ENCODE peak calls at places on chromosomes 2 and 18, in five cellular contexts. One of them, this sample, is unnamed.

GRCh38 chr2:73870084-73870483 is 22.7 kb upstream of the ACTG2 start:
- DNase-seq in foreskin fibroblast: peak
- DNase-seq in astrocyte of the spinal cord: peak
- DNase-seq in aorta: peak
- DNase-seq in adrenal gland: peak
- DNase-seq in this sample: no peak

GRCh38 chr2:236174608-236175001 is 6.4 kb upstream of the GBX2 start:
- DNase-seq in foreskin fibroblast: no peak
- DNase-seq in astrocyte of the spinal cord: no peak
- DNase-seq in aorta: no peak
- DNase-seq in adrenal gland: no peak
- DNase-seq in this sample: no peak

GRCh38 chr2:155965415-155966070 is 367.0 kb downstream of the NR4A2 start:
- DNase-seq in foreskin fibroblast: no peak
- DNase-seq in astrocyte of the spinal cord: no peak
- DNase-seq in aorta: no peak
- DNase-seq in adrenal gland: no peak
- DNase-seq in this sample: no peak

GRCh38 chr18:22828171-22828570 is 105.0 kb upstream of the RBBP8 start:
- DNase-seq in foreskin fibroblast: peak
- DNase-seq in astrocyte of the spinal cord: peak
- DNase-seq in aorta: no peak
- DNase-seq in adrenal gland: no peak
- DNase-seq in this sample: no peak

GRCh38 chr18:79919089-79919488 is 32.4 kb downstream of the SLC66A2 start:
- DNase-seq in foreskin fibroblast: no peak
- DNase-seq in astrocyte of the spinal cord: no peak
- DNase-seq in aorta: peak
- DNase-seq in adrenal gland: peak
- DNase-seq in this sample: no peak

GRCh38 chr2:229553091-229553490 is 161.3 kb downstream of the DNER start:
- DNase-seq in foreskin fibroblast: peak
- DNase-seq in astrocyte of the spinal cord: peak
- DNase-seq in aorta: no peak
- DNase-seq in adrenal gland: no peak
- DNase-seq in this sample: no peak

GRCh38 chr18:10378688-10379465 is 75.6 kb upstream of the APCDD1 start:
- DNase-seq in foreskin fibroblast: peak
- DNase-seq in astrocyte of the spinal cord: no peak
- DNase-seq in aorta: no peak
- DNase-seq in adrenal gland: no peak
- DNase-seq in this sample: no peak

GRCh38 chr2:237351796-237352195 is 62.2 kb downstream of the COL6A3 start:
- DNase-seq in foreskin fibroblast: no peak
- DNase-seq in astrocyte of the spinal cord: no peak
- DNase-seq in aorta: no peak
- DNase-seq in adrenal gland: no peak
- DNase-seq in this sample: no peak

GRCh38 chr2:112643488-112643887 is 2.3 kb upstream of the SLC20A1 start:
- DNase-seq in foreskin fibroblast: no peak
- DNase-seq in astrocyte of the spinal cord: no peak
- DNase-seq in aorta: no peak
- DNase-seq in adrenal gland: no peak
- DNase-seq in this sample: no peak

GRCh38 chr2:240395896-240396622 is 39.4 kb upstream of the GPC1 start:
- DNase-seq in foreskin fibroblast: no peak
- DNase-seq in astrocyte of the spinal cord: no peak
- DNase-seq in aorta: peak
- DNase-seq in adrenal gland: no peak
- DNase-seq in this sample: no peak

DNA sequence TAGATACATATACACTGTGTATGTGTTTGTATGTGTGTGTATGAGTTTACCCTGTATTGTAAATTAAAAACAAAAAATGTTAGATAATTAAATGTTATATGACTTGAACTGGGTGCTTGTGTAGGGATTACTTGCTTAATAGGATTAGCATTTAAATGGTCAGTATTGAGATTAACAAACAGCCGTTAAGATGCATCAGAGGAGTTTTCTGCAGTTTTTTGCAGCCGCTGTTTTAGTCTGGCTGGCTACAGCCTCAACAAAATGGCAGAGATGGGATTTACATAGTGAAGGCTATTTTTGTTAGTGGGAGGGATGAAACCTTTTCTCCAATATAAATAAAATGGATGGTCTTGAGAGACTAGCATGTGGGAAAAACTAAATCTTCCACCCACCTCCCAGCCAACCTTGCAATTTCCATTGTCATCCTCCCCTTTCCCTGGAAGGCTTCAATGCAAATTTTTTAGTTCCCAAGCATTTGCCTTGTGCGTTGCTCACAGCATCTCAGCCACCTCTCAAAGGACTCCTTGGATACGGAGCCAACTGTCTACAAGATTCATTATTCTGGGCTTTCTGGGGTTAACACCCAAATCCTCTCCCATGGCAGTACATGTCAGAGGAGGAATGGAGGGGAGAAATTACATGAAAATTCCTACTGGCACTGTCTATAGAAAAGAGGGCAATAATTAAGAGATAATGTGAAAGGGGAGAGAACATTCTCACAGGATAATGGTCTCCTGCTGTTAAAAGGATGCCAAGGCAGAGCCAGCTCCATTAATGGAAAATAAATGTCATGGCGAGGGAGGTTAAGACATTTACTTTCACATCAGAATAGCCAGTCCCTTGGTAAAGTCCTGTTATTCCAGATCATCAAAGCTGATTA is 351.8 kb downstream of the CDH2 start:
- DNase-seq in foreskin fibroblast: no peak
- DNase-seq in astrocyte of the spinal cord: no peak
- DNase-seq in aorta: no peak
- DNase-seq in adrenal gland: no peak
- DNase-seq in this sample: peak
- H3K4me3 ChIP-seq in foreskin fibroblast: no peak
- H3K4me3 ChIP-seq in astrocyte of the spinal cord: no peak
- H3K4me3 ChIP-seq in aorta: no peak
- H3K4me3 ChIP-seq in adrenal gland: no peak
- H3K4me3 ChIP-seq in this sample: no peak

DNA sequence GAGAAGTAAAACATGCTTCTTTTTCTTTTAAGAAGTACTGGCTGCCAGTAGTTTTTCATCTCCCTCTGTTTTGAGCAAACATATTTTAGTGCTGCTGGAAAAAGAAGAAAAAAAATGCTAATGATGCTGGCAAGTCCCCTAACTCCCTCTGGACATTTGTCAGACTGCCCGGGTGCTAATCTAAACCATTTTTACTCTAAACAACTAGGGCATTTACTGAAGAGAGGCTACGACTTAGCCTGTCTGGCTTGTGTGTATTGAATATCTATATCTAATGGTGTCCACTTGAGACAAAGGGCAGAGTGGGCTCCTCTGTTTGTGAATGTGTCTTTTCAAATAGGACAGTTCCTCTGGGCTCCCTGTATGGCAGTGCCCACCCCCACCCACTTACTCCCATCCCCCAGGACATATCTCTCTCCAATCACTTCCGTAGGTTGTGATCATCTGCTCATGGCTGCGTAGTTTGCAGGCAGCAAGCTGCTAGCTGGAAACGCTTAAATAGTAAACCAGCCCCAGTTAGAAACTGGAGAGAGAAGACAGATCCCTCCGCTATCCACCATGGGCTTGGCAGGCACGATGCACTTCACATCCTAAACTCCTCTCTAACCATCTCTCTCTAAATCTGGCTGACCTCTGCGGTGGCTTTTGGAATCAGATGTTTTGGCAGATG is 58.4 kb downstream of the DOCK10 start:
- DNase-seq in foreskin fibroblast: peak
- DNase-seq in astrocyte of the spinal cord: peak
- DNase-seq in aorta: no peak
- DNase-seq in adrenal gland: no peak
- DNase-seq in this sample: no peak
- H3K4me3 ChIP-seq in foreskin fibroblast: peak
- H3K4me3 ChIP-seq in astrocyte of the spinal cord: peak
- H3K4me3 ChIP-seq in aorta: peak
- H3K4me3 ChIP-seq in adrenal gland: no peak
- H3K4me3 ChIP-seq in this sample: no peak

GRCh38 chr2:233855345-233855744 is 1.0 kb upstream of the HJURP start:
- DNase-seq in foreskin fibroblast: no peak
- DNase-seq in astrocyte of the spinal cord: no peak
- DNase-seq in aorta: no peak
- DNase-seq in adrenal gland: no peak
- DNase-seq in this sample: no peak

GRCh38 chr2:233852056-233852455 is 2.3 kb downstream of the HJURP start:
- DNase-seq in foreskin fibroblast: no peak
- DNase-seq in astrocyte of the spinal cord: no peak
- DNase-seq in aorta: no peak
- DNase-seq in adrenal gland: no peak
- DNase-seq in this sample: no peak

GRCh38 chr2:233854241-233854981 is at the start of gene HJURP:
- DNase-seq in foreskin fibroblast: peak
- DNase-seq in astrocyte of the spinal cord: peak
- DNase-seq in aorta: peak
- DNase-seq in adrenal gland: peak
- DNase-seq in this sample: peak

GRCh38 chr2:233853883-233854240 is 473 bp downstream of the HJURP start:
- DNase-seq in foreskin fibroblast: no peak
- DNase-seq in astrocyte of the spinal cord: no peak
- DNase-seq in aorta: peak
- DNase-seq in adrenal gland: no peak
- DNase-seq in this sample: no peak

GRCh38 chr2:233853353-233853752 is 982 bp downstream of the HJURP start:
- DNase-seq in foreskin fibroblast: no peak
- DNase-seq in astrocyte of the spinal cord: no peak
- DNase-seq in aorta: peak
- DNase-seq in adrenal gland: no peak
- DNase-seq in this sample: peak
- H3K4me3 ChIP-seq in foreskin fibroblast: peak
- H3K4me3 ChIP-seq in astrocyte of the spinal cord: peak
- H3K4me3 ChIP-seq in aorta: no peak
- H3K4me3 ChIP-seq in adrenal gland: no peak
- H3K4me3 ChIP-seq in this sample: peak

GRCh38 chr2:166375736-166376487 is at the start of gene SCN9A:
- DNase-seq in foreskin fibroblast: peak
- DNase-seq in astrocyte of the spinal cord: peak
- DNase-seq in aorta: peak
- DNase-seq in adrenal gland: peak
- DNase-seq in this sample: peak
- H3K4me3 ChIP-seq in foreskin fibroblast: peak
- H3K4me3 ChIP-seq in astrocyte of the spinal cord: peak
- H3K4me3 ChIP-seq in aorta: peak
- H3K4me3 ChIP-seq in adrenal gland: no peak
- H3K4me3 ChIP-seq in this sample: peak

GRCh38 chr2:71277536-71278103 is 50.7 kb upstream of the PAIP2B start:
- DNase-seq in foreskin fibroblast: peak
- DNase-seq in astrocyte of the spinal cord: peak
- DNase-seq in aorta: peak
- DNase-seq in adrenal gland: peak
- DNase-seq in this sample: peak

GRCh38 chr2:71277159-71277498 is 50.2 kb upstream of the PAIP2B start:
- DNase-seq in foreskin fibroblast: no peak
- DNase-seq in astrocyte of the spinal cord: no peak
- DNase-seq in aorta: no peak
- DNase-seq in adrenal gland: no peak
- DNase-seq in this sample: peak

GRCh38 chr2:71276311-71277158 is 49.6 kb upstream of the PAIP2B start:
- DNase-seq in foreskin fibroblast: peak
- DNase-seq in astrocyte of the spinal cord: peak
- DNase-seq in aorta: peak
- DNase-seq in adrenal gland: peak
- DNase-seq in this sample: peak

GRCh38 chr2:71275939-71276310 is 49.0 kb upstream of the PAIP2B start:
- DNase-seq in foreskin fibroblast: no peak
- DNase-seq in astrocyte of the spinal cord: no peak
- DNase-seq in aorta: no peak
- DNase-seq in adrenal gland: no peak
- DNase-seq in this sample: no peak
- H3K4me3 ChIP-seq in foreskin fibroblast: no peak
- H3K4me3 ChIP-seq in astrocyte of the spinal cord: peak
- H3K4me3 ChIP-seq in aorta: peak
- H3K4me3 ChIP-seq in adrenal gland: no peak
- H3K4me3 ChIP-seq in this sample: peak

DNA sequence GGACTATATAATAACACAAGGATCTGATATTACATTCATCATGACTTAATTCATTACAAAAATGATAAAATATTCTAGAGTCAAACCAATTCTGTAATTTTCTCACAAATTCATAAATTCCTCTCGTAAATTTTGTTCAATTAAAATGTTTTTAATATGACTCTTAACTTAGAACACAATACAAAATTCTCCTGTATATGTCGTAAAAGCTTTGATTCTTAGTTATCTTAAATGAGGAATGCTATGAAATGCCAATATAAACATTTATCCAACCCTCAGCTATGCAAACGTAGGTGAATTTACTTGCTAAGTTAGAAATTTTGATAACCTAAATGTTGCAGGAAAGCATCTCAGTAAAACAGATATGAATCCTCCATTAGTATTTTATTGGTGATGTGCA is 28.9 kb downstream of the ARHGAP15 start:
- DNase-seq in foreskin fibroblast: no peak
- DNase-seq in astrocyte of the spinal cord: no peak
- DNase-seq in aorta: no peak
- DNase-seq in adrenal gland: no peak
- DNase-seq in this sample: no peak
- H3K4me3 ChIP-seq in foreskin fibroblast: no peak
- H3K4me3 ChIP-seq in astrocyte of the spinal cord: no peak
- H3K4me3 ChIP-seq in aorta: no peak
- H3K4me3 ChIP-seq in adrenal gland: no peak
- H3K4me3 ChIP-seq in this sample: no peak

GRCh38 chr2:232276084-232276738 is 102.3 kb upstream of the ALPP start:
- DNase-seq in foreskin fibroblast: no peak
- DNase-seq in astrocyte of the spinal cord: no peak
- DNase-seq in aorta: no peak
- DNase-seq in adrenal gland: no peak
- DNase-seq in this sample: no peak
- H3K4me3 ChIP-seq in foreskin fibroblast: no peak
- H3K4me3 ChIP-seq in astrocyte of the spinal cord: no peak
- H3K4me3 ChIP-seq in aorta: no peak
- H3K4me3 ChIP-seq in adrenal gland: no peak
- H3K4me3 ChIP-seq in this sample: no peak